ENCODE peak calls at places on chromosomes 4 and X, in nine cellular contexts. V is effector memory CD8-positive, alpha-beta T cell; M is tibial artery; Q is cardiac muscle cell; C is HS-5; G is HTR-8/SVneo; I is sciatic nerve; B is stimulated activated CD4-positive, alpha-beta T cell treated with anti-CD3 and anti-CD28 coated beads, Interleukin-15, amount 100 ng/mL, for 24 hours; F is cardiac fibroblast. L is an unnamed sample.

GRCh38 chr4:4327652-4328121 is 37.6 kb downstream of the ZBTB49 start:
- DNase-seq in B (no peak), M (no peak), Q (peak), C (no peak), F (peak), I (peak), V (no peak), G (no peak), L (peak)

GRCh38 chrX:140091276-140091886 is 126.1 kb upstream of the CXorf66 start:
- DNase-seq in M (no peak), V (no peak), F (no peak), C (no peak), I (no peak), Q (peak), G (no peak), B (peak), L (peak)

GRCh38 chr4:85672116-85672515 is 197.2 kb downstream of the ARHGAP24 start:
- DNase-seq in B (no peak), I (no peak), F (no peak), C (no peak), V (no peak), M (no peak), Q (no peak), G (no peak), L (no peak)

GRCh38 chrX:137424679-137425078 is 141.2 kb upstream of the ZIC3 start:
- DNase-seq in Q (no peak), M (no peak), G (no peak), C (no peak), F (no peak), B (no peak), V (no peak), I (no peak), L (no peak)

GRCh38 chrX:52420824-52421443 is 52.1 kb downstream of the XAGE2 start:
- DNase-seq in M (no peak), G (no peak), V (no peak), Q (peak), C (no peak), I (no peak), F (peak), B (no peak), L (no peak)

GRCh38 chrX:110395877-110396276 is 37.2 kb downstream of the RTL9 start:
- DNase-seq in V (no peak), F (no peak), M (no peak), G (no peak), I (no peak), C (no peak), B (no peak), Q (no peak), L (peak)

GRCh38 chr4:70628444-70628843 is at the start of gene ENAM:
- DNase-seq in Q (no peak), B (no peak), G (no peak), M (no peak), I (no peak), V (no peak), F (no peak), C (no peak), L (no peak)

GRCh38 chrX:39204349-39204748 is 403.1 kb downstream of the MID1IP1 start:
- DNase-seq in V (no peak), M (no peak), F (no peak), C (no peak), G (no peak), I (no peak), Q (no peak), B (no peak), L (no peak)

GRCh38 chr4:41257901-41258300 is 1.2 kb downstream of the UCHL1 start:
- DNase-seq in I (no peak), M (no peak), F (no peak), B (no peak), G (no peak), Q (no peak), C (no peak), V (no peak), L (no peak)

GRCh38 chr4:2798399-2799301 is 5.8 kb downstream of the SH3BP2 start:
- DNase-seq in C (no peak), Q (peak), F (no peak), I (peak), M (peak), B (peak), G (no peak), V (no peak), L (peak)

GRCh38 chr4:148052448-148052847 is 320.6 kb downstream of the ARHGAP10 start:
- DNase-seq in M (no peak), F (no peak), Q (peak), C (no peak), G (no peak), V (peak), B (no peak), I (no peak), L (no peak)

GRCh38 chr4:88341227-88342192 is 37.1 kb upstream of the HERC6 start:
- DNase-seq in M (no peak), C (peak), I (no peak), B (no peak), G (peak), Q (peak), V (no peak), F (peak), L (peak)

L was measured in epithelial cell of esophagus.